ENCODE peak calls at places on chromosomes 5 and 9, in six cellular contexts. R, Y, E, O, P and Z are unnamed samples. For H3K4me1, the result is how much of the 10 kb centered on the place peaks cover.

GRCh38 chr5:116137544-116138378 is 52.9 kb downstream of the COMMD10 start:
- DNase-seq in R (no peak), Y (no peak), E (no peak), O (no peak), P (no peak), Z (no peak)

GRCh38 chr5:154811653-154812465 is 38.5 kb downstream of the FAXDC2 start:
- DNase-seq in R (no peak), Y (peak), E (peak), O (peak), P (no peak), Z (peak)

GRCh38 chr5:81425569-81425968 is 31.6 kb upstream of the ACOT12 start:
- DNase-seq in R (no peak), Y (no peak), E (no peak), O (no peak), P (no peak), Z (no peak)

GRCh38 chr9:105444130-105444529 is 3.7 kb upstream of the FSD1L start:
- DNase-seq in R (no peak), Y (no peak), E (no peak), O (no peak), P (no peak), Z (no peak)

GRCh38 chr5:102927007-102927406 is 171.9 kb downstream of the PAM start:
- DNase-seq in R (no peak), Y (no peak), E (no peak), O (no peak), P (no peak), Z (no peak)

GRCh38 chr9:135343733-135344522 is 135.7 kb upstream of the PPP1R26 start:
- DNase-seq in R (no peak), Y (peak), E (peak), O (peak), P (no peak), Z (peak)

GRCh38 chr9:108535526-108535925 is 320.3 kb downstream of the ACTL7B start:
- DNase-seq in R (no peak), Y (no peak), E (no peak), O (no peak), P (no peak), Z (no peak)

GRCh38 chr5:141897425-141897824 is 19.2 kb upstream of the PCDH1 start:
- DNase-seq in R (no peak), Y (no peak), E (no peak), O (no peak), P (no peak), Z (no peak)

GRCh38 chr5:43425965-43426364 is 13.8 kb upstream of the CCL28 start:
- DNase-seq in R (no peak), Y (no peak), E (peak), O (no peak), P (no peak), Z (no peak)

GRCh38 chr5:87121315-87122170 is 146.1 kb upstream of the RASA1 start:
- DNase-seq in R (no peak), Y (peak), E (no peak), O (no peak), P (no peak), Z (peak)

DNA sequence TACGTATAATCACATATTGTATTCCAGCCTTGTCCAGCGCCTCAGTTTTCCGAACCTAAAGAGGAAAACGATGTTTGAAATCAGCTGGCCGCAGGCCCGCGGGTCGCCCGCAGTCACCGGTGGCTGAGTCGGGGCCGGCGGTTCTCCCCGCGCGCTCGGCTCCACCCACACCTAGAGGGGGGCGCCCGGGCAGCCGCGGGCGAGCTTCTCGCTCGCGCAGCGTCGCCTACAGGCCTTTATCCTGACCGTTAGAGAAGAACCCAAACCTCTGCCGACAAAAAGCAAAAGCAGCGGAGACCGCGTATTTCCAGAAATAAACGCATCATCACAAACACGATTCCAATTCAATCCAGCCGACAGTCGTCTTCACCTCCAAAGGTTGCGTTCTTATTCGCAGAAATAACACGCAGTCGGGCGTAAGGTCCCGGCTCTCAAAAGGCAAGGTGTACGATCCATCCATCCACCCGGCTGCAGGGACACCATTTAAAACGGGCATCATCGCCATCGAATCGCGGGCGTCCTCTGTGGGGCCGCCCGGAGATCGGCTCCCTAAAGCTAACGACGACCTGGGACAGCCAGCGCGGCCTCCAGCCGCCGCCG is 680 bp upstream of the NIPBL start:
- DNase-seq in R (peak), Y (peak), E (peak), O (peak), P (peak), Z (peak)
- H3K4me1 ChIP-seq in R (under half), Y (under half), E (half or more), O (under half), P (half or more), Z (under half)

DNA sequence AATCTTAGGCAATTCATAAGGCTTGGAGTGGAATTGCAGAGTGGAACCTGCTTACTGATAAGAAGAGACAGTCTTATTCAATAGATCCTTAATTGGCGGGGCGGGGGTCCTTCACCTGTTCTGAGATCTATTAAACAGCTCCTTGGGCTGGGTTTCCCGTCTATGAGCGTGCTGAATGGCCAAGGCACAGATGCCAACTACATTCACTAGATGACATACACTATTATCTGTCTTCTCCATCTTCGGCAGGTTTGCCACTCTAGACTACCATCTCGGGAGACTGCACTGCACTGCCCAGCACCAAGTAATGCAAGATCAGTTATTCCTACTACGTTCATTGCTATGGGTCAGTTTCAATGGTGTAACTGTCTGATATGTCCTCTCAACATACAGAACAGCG is 81.5 kb downstream of the ACER2 start:
- DNase-seq in R (no peak), Y (no peak), E (no peak), O (no peak), P (no peak), Z (no peak)
- H3K27ac ChIP-seq in R (no peak), Y (no peak), E (no peak), O (no peak), P (no peak), Z (no peak)

DNA sequence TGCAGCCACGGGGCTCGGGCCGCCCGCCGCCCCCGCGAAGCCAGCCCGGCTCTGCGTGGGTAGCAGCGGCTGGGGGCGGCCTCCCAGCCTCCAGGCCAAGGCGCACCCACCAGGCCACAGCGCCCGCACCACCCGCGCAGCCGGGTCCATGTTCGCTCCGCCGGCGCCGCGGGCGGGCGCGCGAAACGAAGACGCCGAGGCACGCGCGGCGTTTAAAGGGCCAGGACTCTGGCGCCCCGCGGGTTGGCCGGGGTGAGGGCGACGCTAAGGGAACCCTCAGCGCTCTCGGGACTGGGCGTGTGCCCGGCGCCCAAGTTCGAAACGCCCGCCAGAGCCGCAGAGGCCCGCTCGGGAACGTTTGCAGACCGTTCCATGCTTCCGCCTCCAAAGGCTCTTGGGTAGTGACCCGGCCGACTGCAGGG is at the start of gene PTGES2:
- DNase-seq in R (peak), Y (peak), E (peak), O (peak), P (peak), Z (peak)
- TF ChIP-seq POLR2A in R (no peak), Y (peak), E (no peak), O (peak), P (no peak), Z (no peak)

GRCh38 chr9:129994947-129995346 is 48.0 kb downstream of the FNBP1 start:
- DNase-seq in R (no peak), Y (no peak), E (no peak), O (no peak), P (no peak), Z (no peak)
- H3K4me1 ChIP-seq in R (under half), Y (under half), E (half or more), O (under half), P (under half), Z (under half)

GRCh38 chr5:95730730-95731570 is at the start of gene RHOBTB3:
- DNase-seq in R (peak), Y (peak), E (peak), O (peak), P (peak), Z (peak)

GRCh38 chr5:95730011-95730700 is 980 bp upstream of the RHOBTB3 start:
- DNase-seq in R (no peak), Y (no peak), E (no peak), O (no peak), P (no peak), Z (no peak)

GRCh38 chr5:95734156-95734555 is 3.0 kb downstream of the RHOBTB3 start:
- DNase-seq in R (no peak), Y (no peak), E (no peak), O (no peak), P (no peak), Z (no peak)

GRCh38 chr5:95733100-95733499 is 2.0 kb downstream of the RHOBTB3 start:
- DNase-seq in R (no peak), Y (no peak), E (no peak), O (no peak), P (no peak), Z (no peak)

GRCh38 chr5:95731571-95732554 is 727 bp downstream of the RHOBTB3 start:
- DNase-seq in R (no peak), Y (peak), E (peak), O (peak), P (peak), Z (peak)
- H3K27ac ChIP-seq in R (peak), Y (peak), E (peak), O (peak), P (peak), Z (peak)

GRCh38 chr9:33161011-33161588 is 6.0 kb downstream of the B4GALT1 start:
- DNase-seq in R (no peak), Y (peak), E (peak), O (peak), P (peak), Z (peak)
- TF ChIP-seq POLR2A in R (no peak), Y (no peak), E (no peak), O (no peak), P (no peak), Z (no peak)

DNA sequence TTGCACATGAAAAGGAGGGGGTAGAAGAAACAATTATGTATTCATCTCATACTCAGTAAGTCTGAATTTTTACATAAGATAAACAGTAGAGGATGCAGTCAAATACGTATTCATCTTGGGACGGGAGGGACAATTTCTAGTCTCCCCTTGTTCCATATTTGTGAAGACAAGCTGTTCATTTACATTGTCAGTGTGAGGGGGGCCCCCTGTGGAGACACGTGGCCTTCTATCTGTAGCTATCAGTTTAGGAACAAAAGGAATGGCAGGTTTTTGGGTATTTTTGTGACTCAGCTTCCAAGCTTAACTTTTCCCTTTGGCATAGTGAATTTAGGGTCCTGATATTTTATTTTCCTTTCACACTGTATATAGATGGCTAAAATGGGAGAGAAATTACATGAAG is 49.1 kb upstream of the PPP1R2B start:
- DNase-seq in R (no peak), Y (no peak), E (no peak), O (no peak), P (no peak), Z (no peak)
- H3K4me1 ChIP-seq in R (under half), Y (under half), E (under half), O (under half), P (under half), Z (under half)

DNA sequence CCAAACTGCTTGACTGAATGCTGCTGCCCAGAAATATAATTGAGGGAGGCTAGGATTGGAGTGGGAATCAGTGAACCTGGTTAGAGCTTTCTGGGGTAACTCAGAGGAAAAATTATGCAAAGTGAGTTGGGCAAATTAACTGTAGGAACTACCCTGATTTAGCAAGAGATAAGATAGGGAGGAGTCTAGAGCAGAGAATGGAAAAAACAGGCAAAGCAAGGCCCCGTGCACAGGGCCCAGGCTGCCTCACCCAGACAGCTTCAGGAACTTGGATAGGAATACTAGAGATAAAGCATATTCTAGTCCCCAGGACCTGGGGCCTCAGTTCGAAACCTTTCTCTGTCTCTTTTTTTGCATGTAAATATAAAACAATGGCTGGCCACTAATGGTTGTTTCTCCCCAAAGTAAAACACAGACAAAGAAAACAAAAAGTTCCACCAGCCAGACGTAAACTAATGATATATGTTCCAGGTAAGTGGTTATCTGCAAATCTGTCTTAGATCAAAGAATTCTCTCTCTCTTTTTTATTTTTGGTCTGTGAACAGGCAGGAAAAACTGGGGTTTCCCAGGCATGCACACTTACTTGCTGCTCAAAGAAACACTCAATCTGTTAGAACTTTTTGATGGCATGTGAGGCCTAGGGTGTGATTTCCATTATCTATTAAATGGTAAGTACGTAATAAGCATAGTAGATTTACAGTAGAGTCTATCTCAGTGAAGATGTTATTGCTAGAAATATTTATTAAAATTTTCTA is 168.1 kb upstream of the MAP3K1 start:
- DNase-seq in R (no peak), Y (no peak), E (no peak), O (no peak), P (no peak), Z (no peak)
- H3K27ac ChIP-seq in R (no peak), Y (no peak), E (no peak), O (no peak), P (no peak), Z (no peak)

GRCh38 chr9:93096131-93096802 is at the start of gene CARD19:
- DNase-seq in R (peak), Y (peak), E (peak), O (peak), P (peak), Z (peak)
- TF ChIP-seq POLR2A in R (peak), Y (peak), E (no peak), O (peak), P (peak), Z (peak)

GRCh38 chr5:69451941-69452652 is 37.2 kb downstream of the MARVELD2 start:
- DNase-seq in R (no peak), Y (peak), E (no peak), O (no peak), P (no peak), Z (no peak)
- H3K4me1 ChIP-seq in R (under half), Y (half or more), E (under half), O (under half), P (under half), Z (under half)